ENCODE peak calls at places on chromosomes 5 and 9, in five cellular contexts. Z, P, X, C and R are unnamed samples. For H3K4me1, the result is how much of the 10 kb centered on the place peaks cover.

GRCh38 chr9:89974582-89974981 is 369.8 kb downstream of the GADD45G start:
- DNase-seq in C (no peak), P (no peak), Z (no peak), X (no peak), R (no peak)

GRCh38 chr9:16329699-16330113 is 540.8 kb downstream of the BNC2 start:
- DNase-seq in C (no peak), X (peak), P (no peak), Z (no peak), R (no peak)

GRCh38 chr9:115921301-115921700 is 232.3 kb upstream of the PAPPA start:
- DNase-seq in Z (no peak), C (no peak), P (no peak), X (no peak), R (no peak)

GRCh38 chr5:13115476-13115875 is 829.0 kb downstream of the DNAH5 start:
- DNase-seq in C (no peak), X (no peak), Z (no peak), P (no peak), R (no peak)

GRCh38 chr5:179404321-179405053 is 59.2 kb upstream of the ADAMTS2 start:
- DNase-seq in C (no peak), P (no peak), Z (no peak), X (no peak), R (no peak)

GRCh38 chr9:33510264-33511183 is 13.5 kb upstream of the ANKRD18B start:
- DNase-seq in X (peak), P (peak), Z (peak), C (peak), R (peak)

GRCh38 chr5:132478498-132478855 is 12.1 kb downstream of the IRF1 start:
- DNase-seq in P (no peak), C (no peak), Z (no peak), X (no peak), R (no peak)

GRCh38 chr5:37198842-37199241 is 50.3 kb downstream of the CPLANE1 start:
- DNase-seq in C (no peak), X (no peak), Z (no peak), P (no peak), R (no peak)

DNA sequence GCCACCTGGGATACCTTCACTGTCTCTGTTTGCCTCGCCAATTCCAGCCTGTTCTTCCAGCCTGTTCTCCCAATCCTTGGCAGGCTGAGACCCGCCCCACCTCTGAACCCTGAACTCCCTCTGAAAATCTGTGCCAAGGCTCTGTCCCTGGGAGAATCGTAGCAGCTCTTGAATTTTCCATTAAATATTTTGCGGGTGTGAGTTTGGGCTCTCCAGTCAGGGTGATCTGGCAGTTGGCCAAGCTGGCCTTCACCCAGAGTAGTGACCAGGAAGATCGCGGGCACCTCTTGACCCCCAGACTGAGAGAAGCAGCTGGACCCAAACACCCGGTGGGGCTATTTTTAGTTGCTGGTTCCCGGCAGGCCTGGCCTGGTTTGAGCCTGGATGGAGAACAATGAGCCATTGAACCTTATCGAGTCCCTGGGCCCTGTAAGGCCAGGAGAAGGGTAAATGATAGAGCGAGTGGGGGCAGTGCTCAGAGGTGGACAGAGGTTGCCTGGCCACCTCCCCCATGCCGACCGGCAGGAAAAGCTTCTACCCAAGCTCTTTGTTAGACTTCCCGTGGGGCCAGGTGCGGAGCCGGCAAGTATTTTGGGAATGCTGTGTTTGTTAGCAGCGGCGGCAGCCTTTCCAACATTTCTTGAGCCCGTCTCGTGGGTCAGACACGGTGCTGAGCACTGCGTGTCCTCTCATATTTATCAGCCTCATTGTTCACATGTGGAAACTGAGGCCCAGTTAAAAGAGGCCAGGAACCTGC is 146.2 kb downstream of the RGS3 start:
- DNase-seq in P (peak), X (peak), C (peak), Z (no peak), R (peak)
- H3K4me3 ChIP-seq in P (no peak), X (no peak), C (no peak), Z (no peak), R (no peak)

GRCh38 chr5:103289024-103289423 is 30.5 kb downstream of the MACIR start:
- DNase-seq in P (no peak), X (no peak), Z (no peak), C (no peak), R (no peak)

GRCh38 chr5:103293719-103294118 is 35.2 kb downstream of the MACIR start:
- DNase-seq in Z (no peak), P (no peak), C (no peak), X (no peak), R (no peak)

GRCh38 chr5:103291606-103292005 is 33.0 kb downstream of the MACIR start:
- DNase-seq in C (no peak), X (no peak), Z (no peak), P (no peak), R (no peak)

GRCh38 chr5:103293099-103293498 is 34.5 kb downstream of the MACIR start:
- DNase-seq in P (no peak), C (no peak), X (no peak), Z (no peak), R (no peak)

DNA sequence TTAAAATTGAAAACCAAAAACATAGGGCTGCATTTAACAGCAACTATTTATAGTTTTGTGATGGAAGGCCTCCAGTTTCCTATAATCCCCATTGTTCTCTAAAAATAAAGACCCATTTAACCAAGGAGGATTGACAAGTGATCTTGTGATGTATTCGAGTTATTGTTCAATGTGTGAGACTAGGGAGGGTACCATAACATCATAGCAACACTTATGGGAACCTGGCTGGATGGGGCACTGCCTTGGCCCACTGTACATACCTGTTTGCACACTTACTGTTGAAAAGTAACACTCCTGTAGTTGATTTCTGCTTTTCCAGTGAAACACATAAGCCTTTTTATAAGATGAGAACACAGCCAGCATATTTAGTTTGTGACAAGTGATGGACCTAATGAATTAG is 32.3 kb downstream of the MACIR start:
- DNase-seq in C (no peak), X (no peak), Z (no peak), P (no peak), R (no peak)
- H3K27ac ChIP-seq in C (no peak), X (no peak), Z (no peak), P (no peak), R (peak)

GRCh38 chr5:169296456-169297220 is 4.3 kb downstream of the SLIT3 start:
- DNase-seq in Z (no peak), X (no peak), P (no peak), C (no peak), R (peak)
- H3K4me1 ChIP-seq in Z (under half), X (under half), P (under half), C (under half), R (under half)

DNA sequence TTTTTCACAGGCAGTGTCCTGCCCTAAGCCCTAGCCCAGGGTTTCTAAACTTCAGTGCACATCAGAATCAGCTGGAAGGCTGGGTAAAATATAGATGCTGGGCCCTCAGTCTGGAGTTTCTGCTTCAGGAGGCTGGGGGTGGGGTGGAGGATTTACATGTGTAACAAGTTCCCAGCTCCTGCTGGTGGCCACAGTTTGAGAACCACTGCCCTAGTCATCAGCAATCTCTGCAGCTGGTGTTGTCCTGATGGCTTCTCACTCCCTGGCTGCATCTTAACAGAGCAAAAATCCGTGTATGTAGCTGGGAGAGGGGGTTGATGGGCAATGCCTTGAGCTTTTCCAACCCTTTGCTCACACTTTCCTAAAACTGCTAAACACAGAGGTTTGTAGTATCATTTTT is 186.0 kb upstream of the KLF9 start:
- DNase-seq in C (no peak), X (peak), P (no peak), Z (no peak), R (no peak)
- H3K4me3 ChIP-seq in C (no peak), X (no peak), P (no peak), Z (no peak), R (no peak)

DNA sequence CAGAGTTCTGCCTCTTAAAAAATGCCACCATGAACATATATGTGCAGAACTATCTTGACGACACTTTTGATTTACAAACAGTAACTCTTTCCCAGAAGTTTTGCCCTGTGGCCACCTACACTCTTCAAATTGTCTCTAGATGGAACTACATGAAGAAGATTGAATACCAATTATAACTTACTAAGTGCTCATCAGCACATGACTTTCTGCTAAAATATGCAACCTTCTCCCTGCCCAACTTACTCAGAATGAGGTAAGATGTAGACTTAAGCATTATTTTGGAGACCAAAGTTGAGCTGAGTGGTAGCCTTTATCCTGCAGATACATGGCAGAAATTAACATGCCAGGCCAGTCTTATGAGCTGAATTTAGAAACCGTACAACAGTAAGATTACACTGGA is 105.4 kb downstream of the SEMA5A start:
- DNase-seq in P (no peak), X (no peak), Z (no peak), C (no peak), R (no peak)
- H3K27ac ChIP-seq in P (no peak), X (no peak), Z (no peak), C (no peak), R (no peak)

DNA sequence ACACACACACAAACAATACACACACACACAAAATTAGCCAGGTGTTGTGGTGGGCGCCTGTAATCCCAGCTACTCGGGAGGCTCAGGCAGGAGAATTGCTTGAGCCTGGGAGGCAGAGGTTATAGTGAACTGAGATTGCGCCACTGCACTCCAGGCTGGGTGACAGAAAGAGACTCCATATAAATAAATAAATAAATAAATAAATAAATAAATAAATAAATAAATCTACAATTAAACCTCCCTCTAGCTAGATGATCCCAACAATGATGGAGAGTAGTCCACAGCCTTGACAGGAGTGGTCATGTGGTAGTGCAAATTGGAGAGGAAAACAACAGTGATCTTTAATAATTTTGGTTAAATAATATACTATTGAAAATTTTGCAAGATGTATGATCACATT is 1739.0 kb upstream of the C9orf72 start:
- DNase-seq in X (no peak), C (no peak), Z (no peak), P (no peak), R (no peak)
- H3K4me1 ChIP-seq in X (under half), C (under half), Z (under half), P (under half), R (under half)

DNA sequence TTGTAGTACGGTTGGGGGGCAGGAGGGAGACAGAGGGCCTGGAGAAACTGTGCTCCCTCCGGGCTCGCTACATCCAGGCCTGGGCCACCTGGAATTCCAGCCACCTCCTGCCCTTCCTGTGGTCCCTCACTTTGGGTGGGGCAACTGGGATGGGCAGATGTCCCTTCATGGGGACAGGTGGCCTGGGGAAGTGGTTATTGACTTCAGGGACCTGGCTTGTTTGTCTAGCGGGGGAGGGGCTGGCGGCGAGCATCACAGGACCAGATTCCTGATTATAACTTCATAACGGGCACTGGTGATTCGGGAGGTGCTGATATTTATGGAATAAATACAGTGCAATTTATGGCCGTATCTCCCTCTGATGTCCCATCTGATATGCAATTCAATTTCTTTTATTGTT is 20.1 kb upstream of the LAMC3 start:
- DNase-seq in C (no peak), X (no peak), P (no peak), Z (no peak), R (no peak)
- H3K4me3 ChIP-seq in C (no peak), X (no peak), P (no peak), Z (no peak), R (no peak)

DNA sequence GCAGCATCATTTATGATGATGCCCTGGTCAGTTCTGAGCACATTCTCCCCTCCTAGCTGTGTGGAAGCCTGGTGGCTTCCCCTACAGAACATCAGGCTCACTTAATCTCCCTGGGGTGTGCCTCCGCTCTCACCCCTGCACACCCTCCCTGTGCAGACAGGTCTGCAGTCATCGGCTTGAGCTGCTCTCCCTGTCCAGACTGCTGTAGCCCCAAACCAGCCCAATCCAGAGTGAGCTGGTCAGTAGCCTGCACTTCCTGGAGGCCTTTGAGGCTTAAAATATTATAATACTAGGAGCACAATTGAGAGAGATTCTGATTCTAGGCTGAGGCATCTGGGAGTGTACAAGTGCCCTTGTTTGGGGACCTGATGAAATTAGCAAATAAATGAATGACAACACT is 60.2 kb downstream of the PPARGC1B start:
- DNase-seq in X (no peak), C (no peak), Z (no peak), P (no peak), R (no peak)
- H3K27ac ChIP-seq in X (peak), C (no peak), Z (no peak), P (no peak), R (no peak)